ENCODE peak calls at places on chromosomes 16 and 17, in four cellular contexts. L is HEK293T, S is dermis blood vessel endothelial cell, E is brain microvascular endothelial cell. N is an unnamed sample.
A peak's percentile ranks its signal among the peaks of the same experiment; 100 is the strongest.

GRCh38 chr16:86910146-86910805 is 331.9 kb downstream of the FOXL1 start:
- DNase-seq in L (no peak), S (no peak), E (no peak), N (no peak)

GRCh38 chr17:82936768-82937171 is 96.9 kb upstream of the ZNF750 start:
- DNase-seq in L (no peak), S (no peak), E (no peak), N (no peak)

GRCh38 chr17:47363171-47363570 is 39.4 kb downstream of the EFCAB13 start:
- DNase-seq in L (no peak), S (no peak), E (no peak), N (no peak)

GRCh38 chr16:81900014-81900413 is 111.3 kb downstream of the SDR42E1 start:
- DNase-seq in L (no peak), S (no peak), E (no peak), N (no peak)

GRCh38 chr16:46569231-46569735 is 51.9 kb downstream of the SHCBP1 start:
- DNase-seq in L (no peak), S (no peak), E (no peak), N (no peak)

GRCh38 chr16:27323781-27324561 is 10.2 kb downstream of the IL4R start:
- DNase-seq in L (no peak), S (no peak), E (no peak), N (no peak)

GRCh38 chr17:48996696-48997102 is 486 bp upstream of the IGF2BP1 start:
- DNase-seq in L (no peak), S (no peak), E (no peak), N (no peak)

GRCh38 chr17:17059301-17059890 is 17.1 kb downstream of the MPRIP start:
- DNase-seq in L (no peak), S (no peak), E (no peak), N (no peak)

GRCh38 chr16:749010-749409 is 8.2 kb upstream of the CIAO3 start:
- DNase-seq in L (no peak), S (no peak), E (peak; percentile 35), N (peak; percentile 80)

GRCh38 chr16:57618306-57619132 is 9.9 kb upstream of the ADGRG1 start:
- DNase-seq in L (no peak), S (no peak), E (no peak), N (no peak)

GRCh38 chr16:56793504-56793903 is 63.6 kb downstream of the NUP93 start:
- DNase-seq in L (no peak), S (peak; percentile 74), E (peak; percentile 53), N (no peak)

GRCh38 chr17:13755851-13756250 is 154.1 kb upstream of the HS3ST3A1 start:
- DNase-seq in L (no peak), S (no peak), E (no peak), N (no peak)

GRCh38 chr17:80441598-80442304 is 26.8 kb downstream of the ENDOV start:
- DNase-seq in L (no peak), S (no peak), E (no peak), N (no peak)

GRCh38 chr17:55286681-55287589 is 22.2 kb downstream of the HLF start:
- DNase-seq in L (no peak), S (no peak), E (peak; percentile 56), N (peak; percentile 25)

GRCh38 chr17:48995871-48996695 is 1.1 kb upstream of the IGF2BP1 start:
- DNase-seq in L (peak; percentile 86), S (no peak), E (no peak), N (no peak)

GRCh38 chr17:80822021-80822699 is 169.5 kb upstream of the CHMP6 start:
- DNase-seq in L (no peak), S (no peak), E (no peak), N (no peak)

GRCh38 chr16:15485175-15485574 is 50.8 kb downstream of the BMERB1 start:
- DNase-seq in L (no peak), S (no peak), E (no peak), N (no peak)

GRCh38 chr17:58315281-58315711 is 13.3 kb downstream of the TSPOAP1 start:
- DNase-seq in L (no peak), S (no peak), E (no peak), N (no peak)

GRCh38 chr17:71936977-71937376 is 183.8 kb upstream of the SOX9 start:
- DNase-seq in L (no peak), S (no peak), E (no peak), N (no peak)

GRCh38 chr16:57471852-57472664 is 9.6 kb downstream of the POLR2C start:
- DNase-seq in L (no peak), S (no peak), E (no peak), N (no peak)

GRCh38 chr17:48636177-48637018 is 10.2 kb upstream of the HOXB9 start:
- DNase-seq in L (peak; percentile 78), S (peak; percentile 97), E (no peak), N (peak; percentile 59)

GRCh38 chr17:7974638-7975131 is 27.7 kb upstream of the GUCY2D start:
- DNase-seq in L (no peak), S (no peak), E (no peak), N (no peak)

GRCh38 chr17:82930043-82930923 is 90.5 kb upstream of the ZNF750 start:
- DNase-seq in L (no peak), S (no peak), E (no peak), N (no peak)

GRCh38 chr17:79654960-79655382 is 44.1 kb upstream of the RBFOX3 start:
- DNase-seq in L (peak; percentile 2), S (no peak), E (no peak), N (no peak)

GRCh38 chr16:47139561-47140185 is 4.1 kb downstream of the NETO2 start:
- DNase-seq in L (no peak), S (no peak), E (no peak), N (peak; percentile 19)

N was measured in fibroblast of lung.